ENCODE peak calls at places on chromosomes 1 and 21, in five cellular contexts. R is kidney epithelial cell, I is breast epithelium, H is right lobe of liver, S is H7. N is an unnamed sample. For H3K36me3, the result is how much of the 10 kb centered on the place peaks cover.

GRCh38 chr1:15168479-15168878 is 14.9 kb downstream of the TMEM51 start:
- DNase-seq in H (no peak), I (no peak), R (peak), S (no peak), N (no peak)

GRCh38 chr1:203273206-203273868 is 32.0 kb upstream of the BTG2 start:
- DNase-seq in R (peak), S (peak), I (peak), H (peak), N (peak)

GRCh38 chr1:203291201-203292096 is 13.9 kb upstream of the BTG2 start:
- DNase-seq in I (peak), H (peak), S (no peak), R (no peak), N (peak)

GRCh38 chr1:46198026-46198826 is at the start of gene POMGNT1:
- DNase-seq in H (peak), S (peak), I (no peak), R (no peak), N (peak)

GRCh38 chr1:68228833-68229232 is 3.5 kb downstream of the WLS start:
- DNase-seq in H (no peak), R (no peak), I (no peak), S (no peak), N (no peak)

GRCh38 chr1:2132222-2133038 is 62.1 kb downstream of the FAAP20 start:
- DNase-seq in I (no peak), H (no peak), S (peak), R (peak), N (no peak)

GRCh38 chr1:174023438-174023837 is 1.3 kb upstream of the RC3H1 start:
- DNase-seq in S (peak), I (peak), H (no peak), R (peak), N (peak)

GRCh38 chr1:229363723-229364122 is 20.9 kb upstream of the CCSAP start:
- DNase-seq in H (no peak), R (no peak), I (no peak), S (no peak), N (no peak)

GRCh38 chr1:17759114-17759513 is 4.0 kb downstream of the ACTL8 start:
- DNase-seq in R (no peak), S (peak), I (no peak), H (no peak), N (peak)

GRCh38 chr1:184191181-184191601 is 139.7 kb downstream of the TSEN15 start:
- DNase-seq in S (no peak), I (no peak), H (no peak), R (no peak), N (peak)

GRCh38 chr1:228935855-228936727 is 200.8 kb downstream of the RHOU start:
- DNase-seq in S (no peak), I (no peak), H (no peak), R (no peak), N (peak)

GRCh38 chr1:201624741-201625646 is 86.1 kb downstream of the NAV1 start:
- DNase-seq in R (no peak), H (no peak), I (no peak), S (no peak), N (no peak)

GRCh38 chr1:160738266-160738665 is 781 bp upstream of the SLAMF7 start:
- DNase-seq in I (no peak), S (no peak), R (no peak), H (no peak), N (no peak)

GRCh38 chr1:54229281-54229891 is 29.4 kb downstream of the MRPL37 start:
- DNase-seq in S (peak), I (no peak), H (no peak), R (peak), N (no peak)

GRCh38 chr1:56904706-56905105 is 50.1 kb downstream of the C8A start:
- DNase-seq in H (no peak), I (no peak), S (no peak), R (no peak), N (no peak)

GRCh38 chr1:221099747-221100146 is 220.5 kb downstream of the HLX start:
- DNase-seq in I (no peak), R (no peak), H (no peak), S (no peak), N (no peak)

GRCh38 chr1:181711858-181712257 is 228.5 kb downstream of the CACNA1E start:
- DNase-seq in R (no peak), I (no peak), H (no peak), S (no peak), N (no peak)

GRCh38 chr1:161427733-161428516 is 60.2 kb upstream of the CFAP126 start:
- DNase-seq in S (peak), I (no peak), H (no peak), R (no peak), N (no peak)

GRCh38 chr1:37958690-37959089 is 11.8 kb upstream of the INPP5B start:
- DNase-seq in R (peak), S (no peak), I (no peak), H (no peak), N (no peak)

GRCh38 chr1:3170566-3171453 is 101.8 kb downstream of the PRDM16 start:
- DNase-seq in R (no peak), I (peak), H (peak), S (peak), N (peak)

GRCh38 chr1:103492003-103492665 is 33.4 kb upstream of the RNPC3 start:
- DNase-seq in I (no peak), H (no peak), S (no peak), R (peak), N (no peak)

GRCh38 chr1:228367798-228368791 is 38.5 kb downstream of the TRIM11 start:
- DNase-seq in I (no peak), H (no peak), S (peak), R (no peak), N (no peak)

GRCh38 chr1:22763479-22764200 is 53.0 kb downstream of the EPHB2 start:
- DNase-seq in I (no peak), R (no peak), S (no peak), H (no peak), N (no peak)

GRCh38 chr1:172809751-172810150 is 150.8 kb downstream of the FASLG start:
- DNase-seq in R (no peak), S (no peak), I (no peak), H (no peak), N (no peak)

GRCh38 chr1:201346337-201346939 is 31.0 kb downstream of the TNNT2 start:
- DNase-seq in R (no peak), H (peak), I (peak), S (peak), N (peak)

GRCh38 chr1:172969611-172970010 is 81.1 kb downstream of the TNFSF18 start:
- DNase-seq in R (peak), I (no peak), H (no peak), S (no peak), N (no peak)

GRCh38 chr1:44723496-44724407 is 7.2 kb downstream of the RNU5D-1 start:
- DNase-seq in H (no peak), R (no peak), S (no peak), I (no peak), N (no peak)

GRCh38 chr1:20411196-20411980 is 74.6 kb downstream of the CAMK2N1 start:
- DNase-seq in H (no peak), S (no peak), I (no peak), R (peak), N (no peak)

GRCh38 chr1:156870734-156871133 is 10.1 kb downstream of the NTRK1 start:
- DNase-seq in H (no peak), I (no peak), R (peak), S (no peak), N (no peak)

GRCh38 chr1:3691421-3692204 is 39.3 kb downstream of the TP73 start:
- DNase-seq in I (no peak), R (no peak), H (no peak), S (no peak), N (no peak)

GRCh38 chr21:27713159-27714109 is 746.5 kb upstream of the ADAMTS5 start:
- DNase-seq in H (no peak), R (no peak), S (no peak), I (no peak), N (peak)

GRCh38 chr1:17658837-17659236 is 96.3 kb upstream of the ACTL8 start:
- DNase-seq in R (no peak), I (no peak), S (no peak), H (no peak), N (no peak)

GRCh38 chr1:231517076-231517475 is 11.4 kb upstream of the TSNAX start:
- DNase-seq in H (no peak), I (no peak), R (no peak), S (no peak), N (no peak)

GRCh38 chr1:154765970-154766369 is 104.1 kb downstream of the KCNN3 start:
- DNase-seq in I (no peak), R (no peak), H (no peak), S (peak), N (no peak)

GRCh38 chr1:3366181-3367051 is 88.0 kb upstream of the ARHGEF16 start:
- DNase-seq in I (no peak), R (no peak), H (no peak), S (no peak), N (no peak)

GRCh38 chr1:228166170-228166936 is 749 bp downstream of the IBA57 start:
- DNase-seq in R (peak), I (peak), H (peak), S (peak), N (peak)

GRCh38 chr1:218779341-218779831 is 394.3 kb upstream of the LYPLAL1 start:
- DNase-seq in S (no peak), R (peak), H (no peak), I (no peak), N (no peak)

GRCh38 chr1:205798577-205798976 is 14.4 kb downstream of the SLC41A1 start:
- DNase-seq in I (no peak), S (no peak), H (no peak), R (no peak), N (no peak)

GRCh38 chr1:205800470-205800869 is 12.5 kb downstream of the SLC41A1 start:
- DNase-seq in S (peak), H (no peak), I (no peak), R (no peak), N (no peak)

GRCh38 chr1:205792946-205793673 is 17.8 kb upstream of the RAB29 start:
- DNase-seq in R (no peak), I (no peak), S (no peak), H (no peak), N (no peak)

GRCh38 chr1:205793959-205794730 is 18.9 kb downstream of the SLC41A1 start:
- DNase-seq in S (no peak), R (no peak), I (no peak), H (no peak), N (no peak)

DNA sequence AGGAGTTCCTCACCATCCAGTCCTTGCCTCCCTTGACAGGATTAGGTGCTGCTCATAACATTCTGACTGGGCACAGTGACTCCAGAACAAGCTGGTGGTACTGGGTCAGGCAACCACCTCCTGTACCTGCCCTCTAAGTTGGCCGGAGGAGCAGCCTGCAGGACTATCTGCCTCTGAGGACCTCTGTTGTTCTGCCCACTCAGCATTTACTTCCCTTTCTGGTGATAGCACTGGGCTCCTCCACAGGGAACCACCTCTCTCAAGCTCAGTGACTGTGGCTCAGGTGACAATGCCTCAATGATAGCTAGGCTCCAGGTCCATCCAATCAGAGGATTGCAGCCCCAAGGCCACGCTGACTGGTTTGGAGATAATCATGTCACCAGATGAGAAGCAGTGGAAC is 15.9 kb downstream of the SLC41A1 start:
- DNase-seq in I (no peak), S (no peak), R (no peak), H (no peak), N (no peak)
- H3K36me3 ChIP-seq in I (under half), S (under half), R (under half), H (under half), N (under half)

GRCh38 chr1:244857761-244858160 is 6.6 kb downstream of the HNRNPU start:
- DNase-seq in R (no peak), I (no peak), H (no peak), S (no peak), N (no peak)
- H3K36me3 ChIP-seq in R (under half), I (under half), H (half or more), S (half or more), N (under half)

GRCh38 chr21:33256019-33256418 is 10.1 kb upstream of the IL10RB start:
- DNase-seq in R (no peak), I (no peak), H (no peak), S (no peak), N (no peak)
- H3K36me3 ChIP-seq in R (under half), I (under half), H (half or more), S (under half), N (under half)

DNA sequence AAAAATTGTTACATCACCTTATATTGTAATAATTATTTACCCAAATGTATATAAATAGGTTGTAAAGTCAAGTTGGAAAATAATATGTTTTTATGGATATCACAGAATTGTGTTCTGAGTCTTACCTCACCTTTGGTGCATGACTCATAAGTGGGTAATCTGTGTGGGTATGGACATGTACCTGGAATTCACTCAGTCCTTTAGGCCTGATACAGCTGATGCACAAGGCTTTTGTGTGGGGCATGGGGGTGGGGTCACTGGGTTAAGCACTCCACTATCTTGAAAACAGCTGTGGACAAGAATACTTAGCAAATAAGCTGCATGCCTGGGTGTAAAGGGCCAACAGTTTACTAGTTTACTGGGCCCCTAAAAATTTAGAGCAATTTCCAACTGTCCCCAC is 34.4 kb downstream of the INKA2 start:
- DNase-seq in R (peak), I (no peak), H (no peak), S (no peak), N (no peak)
- H3K36me3 ChIP-seq in R (under half), I (under half), H (under half), S (under half), N (under half)

GRCh38 chr1:226776066-226776465 is 37.0 kb upstream of the ITPKB start:
- DNase-seq in I (no peak), H (no peak), S (no peak), R (no peak), N (no peak)

GRCh38 chr1:226776975-226777374 is 37.9 kb upstream of the ITPKB start:
- DNase-seq in R (no peak), S (no peak), I (no peak), H (no peak), N (no peak)

GRCh38 chr1:226772456-226773139 is 33.5 kb upstream of the ITPKB start:
- DNase-seq in S (no peak), I (no peak), H (no peak), R (no peak), N (no peak)
- H3K36me3 ChIP-seq in S (under half), I (under half), H (under half), R (under half), N (under half)

DNA sequence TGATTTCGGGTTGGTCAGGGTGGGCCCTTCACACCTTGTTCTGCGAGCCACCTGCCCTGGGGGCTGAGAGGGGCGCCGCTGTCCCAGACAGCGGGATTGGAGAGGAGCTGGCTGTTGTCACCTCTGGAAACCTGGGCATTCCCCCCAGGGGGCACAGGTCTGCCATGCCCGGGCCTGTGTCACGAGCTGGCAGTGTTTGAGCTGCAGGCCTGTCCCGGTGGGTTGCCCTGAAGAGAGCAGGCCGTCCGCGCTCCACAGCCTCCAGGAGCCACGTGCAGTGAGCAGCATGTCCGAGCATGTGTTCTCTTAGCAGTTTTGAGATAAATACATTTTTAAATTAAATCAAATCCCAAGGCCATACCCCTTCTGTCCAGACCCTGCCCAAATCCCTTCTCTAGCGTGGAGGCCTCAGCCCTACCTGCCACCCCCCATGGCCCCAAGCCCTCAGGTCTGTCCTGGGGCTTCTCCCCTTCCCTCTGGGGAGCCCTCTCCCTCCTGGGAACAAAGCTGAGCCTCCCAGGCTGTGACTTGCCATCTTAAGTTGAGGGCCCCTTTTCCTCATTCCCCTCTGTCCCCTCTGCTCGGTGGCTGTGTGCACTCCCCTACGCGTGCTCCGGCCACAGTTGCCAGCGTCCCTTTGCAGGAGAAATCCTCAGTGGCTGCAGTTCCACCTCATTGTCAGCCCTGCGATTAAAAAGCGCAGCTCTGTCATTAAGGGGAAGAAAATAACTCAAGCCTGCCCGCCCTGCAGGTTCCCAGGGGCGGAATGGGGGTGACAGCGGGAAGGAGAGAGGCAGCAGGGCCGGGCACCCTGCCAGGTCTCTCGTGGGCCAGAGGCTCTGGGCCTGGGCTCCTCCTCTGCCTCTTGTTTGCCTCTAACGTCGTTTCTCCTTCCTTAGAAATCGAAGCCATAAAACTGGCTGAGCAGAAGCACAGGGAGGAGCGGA is 26.6 kb downstream of the SLX9 start:
- DNase-seq in I (no peak), H (no peak), R (no peak), S (no peak), N (no peak)
- H3K36me3 ChIP-seq in I (under half), H (under half), R (under half), S (under half), N (under half)